ENCODE peak calls at places on chromosomes 12 and 14, in six cellular contexts. W is H1, I is IMR-90, Q is GM23248, Z is MM.1S, T is astrocyte. F is an unnamed sample.
A peak's percentile ranks its signal among the peaks of the same experiment; 100 is the strongest.

GRCh38 chr12:99444859-99445316 is 202.7 kb upstream of the GARIN6 start:
- DNase-seq in W (no peak), I (no peak), Q (peak; percentile 28), Z (no peak), T (peak; percentile 44), F (no peak)

GRCh38 chr12:110117948-110118685 is 6.0 kb upstream of the IFT81 start:
- DNase-seq in W (no peak), I (no peak), Q (no peak), Z (no peak), T (no peak), F (no peak)

GRCh38 chr14:75578786-75579781 is 664 bp downstream of the FLVCR2 start:
- DNase-seq in W (no peak), I (peak; percentile 31), Q (no peak), Z (no peak), T (peak; percentile 23), F (no peak)

GRCh38 chr12:56635539-56636117 is 5.5 kb upstream of the BAZ2A start:
- DNase-seq in W (no peak), I (no peak), Q (no peak), Z (peak; percentile 20), T (no peak), F (no peak)

GRCh38 chr14:90660865-90661570 is 155.2 kb downstream of the TTC7B start:
- DNase-seq in W (no peak), I (no peak), Q (no peak), Z (no peak), T (no peak), F (no peak)

GRCh38 chr12:53999596-54000104 is 311 bp upstream of the HOXC9 start:
- DNase-seq in W (no peak), I (peak; percentile 31), Q (peak; percentile 93), Z (no peak), T (no peak), F (no peak)

GRCh38 chr12:42568952-42569916 is 20.3 kb downstream of the PRICKLE1 start:
- DNase-seq in W (no peak), I (peak; percentile 80), Q (peak; percentile 76), Z (peak; percentile 67), T (peak; percentile 52), F (peak; percentile 89)

GRCh38 chr12:45726594-45727300 is 2.8 kb upstream of the ARID2 start:
- DNase-seq in W (no peak), I (peak; percentile 21), Q (peak; percentile 78), Z (peak; percentile 28), T (peak; percentile 17), F (peak; percentile 63)

GRCh38 chr14:105199093-105199492 is 18.0 kb upstream of the NUDT14 start:
- DNase-seq in W (no peak), I (peak; percentile 19), Q (no peak), Z (no peak), T (peak; percentile 42), F (no peak)

GRCh38 chr12:75783093-75783877 is 248.3 kb downstream of the PHLDA1 start:
- DNase-seq in W (no peak), I (peak; percentile 21), Q (peak; percentile 50), Z (peak; percentile 14), T (peak; percentile 34), F (no peak)

GRCh38 chr14:74507085-74507484 is 13.5 kb downstream of the ISCA2 start:
- DNase-seq in W (no peak), I (no peak), Q (no peak), Z (no peak), T (no peak), F (no peak)

GRCh38 chr12:54991992-54992377 is 7.4 kb upstream of the TESPA1 start:
- DNase-seq in W (no peak), I (no peak), Q (no peak), Z (no peak), T (no peak), F (peak; percentile 77)

GRCh38 chr14:29716150-29716549 is 211.5 kb downstream of the PRKD1 start:
- DNase-seq in W (no peak), I (peak; percentile 54), Q (peak; percentile 15), Z (no peak), T (peak; percentile 23), F (no peak)

DNA sequence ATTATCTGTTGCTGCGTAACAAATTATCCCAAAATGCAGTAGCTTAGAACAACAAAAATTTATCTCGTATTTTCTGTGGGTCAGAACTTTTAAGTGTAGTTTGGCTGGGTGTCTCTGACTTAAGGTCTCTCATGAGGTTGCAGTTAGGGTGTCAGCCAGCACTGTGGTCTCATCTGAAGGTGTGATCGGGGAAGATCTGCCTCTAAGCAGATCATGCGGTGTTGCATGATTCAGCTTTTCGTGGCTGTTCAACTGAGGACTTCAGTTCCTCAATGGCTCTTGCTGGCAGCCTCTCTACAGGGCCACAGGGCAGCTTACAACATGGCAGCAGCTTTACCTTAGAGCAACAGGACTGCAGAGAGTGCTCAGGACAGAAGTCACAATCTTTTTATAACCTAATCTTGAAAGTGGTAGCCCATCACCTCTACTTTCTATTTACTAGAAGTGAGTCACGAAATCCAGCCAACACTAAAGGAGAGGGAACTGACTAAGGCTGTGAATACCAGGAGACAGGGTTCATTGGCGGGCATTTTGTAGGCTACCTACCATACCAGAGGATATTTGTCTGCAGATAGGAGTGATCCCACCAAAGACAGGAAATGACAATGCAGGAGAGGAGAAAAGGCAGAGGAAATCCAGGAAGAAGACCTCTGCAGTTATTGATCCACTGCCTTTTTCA is 1.8 kb upstream of the TMPRSS12 start:
- DNase-seq in W (no peak), I (no peak), Q (no peak), Z (no peak), T (no peak), F (no peak)
- H3K9ac ChIP-seq in W (no peak overlapping the region), I (no peak overlapping the region), Q (no peak overlapping the region), Z (no peak overlapping the region), T (no peak overlapping the region), F (no peak overlapping the region)

GRCh38 chr14:68542346-68542745 is 250.5 kb downstream of the ZFP36L1 start:
- DNase-seq in W (no peak), I (no peak), Q (peak; percentile 26), Z (no peak), T (no peak), F (no peak)

GRCh38 chr14:68541128-68541896 is 251.6 kb downstream of the ZFP36L1 start:
- DNase-seq in W (no peak), I (no peak), Q (no peak), Z (no peak), T (no peak), F (no peak)

GRCh38 chr14:68546839-68547238 is 246.0 kb downstream of the ZFP36L1 start:
- DNase-seq in W (no peak), I (peak; percentile 88), Q (peak; percentile 94), Z (no peak), T (peak; percentile 87), F (no peak)

GRCh38 chr14:68544150-68544892 is 248.5 kb downstream of the ZFP36L1 start:
- DNase-seq in W (no peak), I (peak; percentile 100), Q (peak; percentile 99), Z (no peak), T (peak; percentile 100), F (no peak)

GRCh38 chr14:68543516-68543915 is 249.4 kb downstream of the ZFP36L1 start:
- DNase-seq in W (no peak), I (no peak), Q (no peak), Z (no peak), T (no peak), F (no peak)
- H3K9ac ChIP-seq in W (no peak overlapping the region), I (no peak overlapping the region), Q (peak overlapping the region; percentile 43), Z (no peak overlapping the region), T (peak overlapping the region; percentile 17), F (no peak overlapping the region)

DNA sequence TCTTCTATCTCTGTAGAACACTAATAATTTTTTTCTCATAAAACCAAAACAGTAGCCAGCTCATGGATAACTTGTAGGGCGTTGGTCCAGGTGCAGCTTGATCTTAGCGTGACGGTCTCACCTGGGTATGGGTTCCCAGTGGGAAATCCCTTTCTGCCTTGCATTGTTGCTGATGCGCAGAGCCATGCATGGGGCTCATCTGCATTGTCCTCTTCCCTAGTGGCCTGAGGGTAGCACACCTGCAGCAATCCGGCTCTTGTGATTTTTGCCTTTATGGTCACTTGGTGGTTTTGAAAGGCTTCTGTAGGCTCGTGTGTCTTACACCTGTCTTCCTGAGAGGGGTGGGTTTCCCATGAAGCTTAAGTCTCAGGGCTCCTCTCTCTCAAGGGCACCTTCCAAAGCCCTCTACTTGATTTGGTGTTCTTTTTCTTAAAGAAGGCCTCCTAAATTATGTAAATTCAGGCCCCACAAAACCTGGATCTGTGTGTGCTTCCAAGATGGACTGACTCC is 130.6 kb downstream of the PRKCH start:
- DNase-seq in W (no peak), I (no peak), Q (no peak), Z (no peak), T (no peak), F (no peak)
- H3K9ac ChIP-seq in W (no peak overlapping the region), I (no peak overlapping the region), Q (no peak overlapping the region), Z (no peak overlapping the region), T (no peak overlapping the region), F (no peak overlapping the region)

DNA sequence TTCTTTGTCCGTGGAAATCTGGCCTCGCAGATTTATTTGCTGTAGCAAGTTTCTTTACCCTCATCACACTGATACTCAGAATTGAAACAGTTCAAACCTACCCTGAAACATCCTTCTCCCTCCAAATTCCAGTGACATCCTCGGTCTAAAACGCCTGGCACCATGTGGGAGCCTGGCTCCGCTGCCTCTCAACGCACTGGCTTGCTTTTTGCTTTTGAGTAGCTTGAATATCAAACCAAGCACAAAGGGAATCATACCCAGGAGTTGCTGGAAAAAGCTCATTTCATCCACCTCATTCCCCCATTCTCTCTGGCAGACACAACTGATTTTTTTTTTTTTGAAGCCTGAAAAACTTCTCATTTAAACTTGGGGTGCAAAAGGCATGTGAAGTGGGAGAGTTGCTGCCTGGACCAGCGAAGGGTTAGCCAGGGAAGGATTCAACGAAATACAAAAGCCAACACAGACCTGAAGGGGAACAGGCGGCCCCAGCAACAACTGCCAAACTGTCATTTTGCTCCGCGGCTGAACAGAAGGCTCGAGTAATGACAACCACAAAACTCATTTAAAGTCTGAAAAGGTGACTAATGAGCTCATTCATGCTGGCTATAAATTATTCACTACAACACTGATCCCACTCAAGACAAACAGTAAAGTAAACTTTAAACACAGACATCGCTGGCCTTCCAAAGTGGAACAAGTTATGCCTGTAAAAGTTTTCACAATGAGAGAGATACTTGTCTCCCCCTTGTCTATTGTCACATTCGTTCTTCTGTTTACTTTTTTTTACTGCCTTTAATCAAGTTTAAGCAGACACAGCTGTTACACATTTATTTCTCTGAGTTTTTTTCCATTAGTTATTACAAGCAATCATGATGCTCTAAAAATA is 12.4 kb upstream of the FOXN3 start:
- DNase-seq in W (no peak), I (peak; percentile 19), Q (peak; percentile 56), Z (no peak), T (peak; percentile 63), F (no peak)
- H3K9ac ChIP-seq in W (no peak overlapping the region), I (peak overlapping the region; percentile 57), Q (peak overlapping the region; percentile 58), Z (peak overlapping the region; percentile 83), T (peak overlapping the region; percentile 63), F (peak overlapping the region; percentile 46)

F was measured in Karpas-422.